ENCODE peak calls at places on chromosomes 11 and 22, in nine cellular contexts. F is cardiac muscle cell, Q is MCF 10A, E is lower lobe of right lung, R is AG09309, J is heart left ventricle, Z is fibroblast of lung, N is osteocyte, L is neural crest cell. W is an unnamed sample.

GRCh38 chr22:37079668-37080171 is 28.2 kb downstream of the KCTD17 start:
- DNase-seq in F (peak), Q (no peak), E (peak), R (no peak), J (no peak), Z (peak), N (no peak), L (no peak), W (no peak)

GRCh38 chr11:104154296-104154695 is 9.7 kb downstream of the PDGFD start:
- DNase-seq in F (no peak), Q (no peak), E (no peak), R (no peak), J (no peak), Z (no peak), N (no peak), L (no peak), W (no peak)

GRCh38 chr11:47000033-47000432 is 63.5 kb downstream of the CSTPP1 start:
- DNase-seq in F (peak), Q (no peak), E (no peak), R (no peak), J (no peak), Z (peak), N (no peak), L (no peak), W (no peak)

GRCh38 chr22:43562843-43563242 is 151.0 kb downstream of the MPPED1 start:
- DNase-seq in F (no peak), Q (no peak), E (no peak), R (no peak), J (no peak), Z (no peak), N (no peak), L (no peak), W (no peak)

GRCh38 chr11:109062445-109062844 is 359.5 kb upstream of the C11orf87 start:
- DNase-seq in F (peak), Q (no peak), E (no peak), R (peak), J (no peak), Z (peak), N (no peak), L (no peak), W (no peak)

GRCh38 chr11:47177229-47177845 is 658 bp upstream of the ARFGAP2 start:
- DNase-seq in F (peak), Q (peak), E (peak), R (peak), J (peak), Z (peak), N (no peak), L (no peak), W (no peak)

GRCh38 chr11:117361432-117361831 is 33.8 kb downstream of the CEP164 start:
- DNase-seq in F (no peak), Q (no peak), E (no peak), R (no peak), J (no peak), Z (no peak), N (no peak), L (no peak), W (no peak)

GRCh38 chr11:13667245-13667644 is 1.2 kb upstream of the FAR1 start:
- DNase-seq in F (no peak), Q (no peak), E (no peak), R (no peak), J (no peak), Z (peak), N (no peak), L (no peak), W (no peak)

GRCh38 chr22:36238348-36239149 is 778 bp downstream of the APOL2 start:
- DNase-seq in F (peak), Q (peak), E (no peak), R (no peak), J (no peak), Z (no peak), N (no peak), L (no peak), W (no peak)

GRCh38 chr11:13101836-13102574 is 92.9 kb downstream of the RASSF10 start:
- DNase-seq in F (no peak), Q (no peak), E (no peak), R (no peak), J (no peak), Z (no peak), N (no peak), L (no peak), W (no peak)

GRCh38 chr11:119155733-119156492 is 7.1 kb downstream of the ABCG4 start:
- DNase-seq in F (no peak), Q (peak), E (no peak), R (no peak), J (no peak), Z (no peak), N (no peak), L (no peak), W (no peak)

GRCh38 chr11:2577071-2578005 is 122.5 kb downstream of the KCNQ1OT1 start:
- DNase-seq in F (no peak), Q (no peak), E (peak), R (no peak), J (peak), Z (no peak), N (no peak), L (no peak), W (no peak)

GRCh38 chr11:131924446-131925240 is 554.2 kb downstream of the NTM start:
- DNase-seq in F (peak), Q (no peak), E (no peak), R (no peak), J (no peak), Z (peak), N (no peak), L (no peak), W (no peak)

GRCh38 chr11:46044601-46045000 is 76.7 kb downstream of the PHF21A start:
- DNase-seq in F (no peak), Q (no peak), E (no peak), R (no peak), J (no peak), Z (no peak), N (no peak), L (no peak), W (no peak)

GRCh38 chr11:118215765-118216164 is 9.0 kb downstream of the JAML start:
- DNase-seq in F (no peak), Q (no peak), E (no peak), R (no peak), J (no peak), Z (no peak), N (no peak), L (no peak), W (no peak)

GRCh38 chr11:61509058-61510029 is 795 bp downstream of the LRRC10B start:
- DNase-seq in F (peak), Q (no peak), E (peak), R (peak), J (peak), Z (peak), N (no peak), L (peak), W (peak)

GRCh38 chr11:12066056-12066798 is 44.2 kb upstream of the MICAL2 start:
- DNase-seq in F (peak), Q (peak), E (no peak), R (peak), J (no peak), Z (peak), N (no peak), L (no peak), W (peak)

GRCh38 chr11:130817608-130817944 is 98.7 kb downstream of the SNX19 start:
- DNase-seq in F (peak), Q (peak), E (no peak), R (peak), J (no peak), Z (peak), N (no peak), L (no peak), W (peak)

GRCh38 chr11:122751298-122752070 is 86.8 kb upstream of the CRTAM start:
- DNase-seq in F (no peak), Q (peak), E (no peak), R (no peak), J (no peak), Z (peak), N (no peak), L (no peak), W (no peak)

GRCh38 chr11:128522063-128522942 is 65.1 kb downstream of the ETS1 start:
- DNase-seq in F (peak), Q (peak), E (peak), R (peak), J (peak), Z (peak), N (peak), L (peak), W (peak)

GRCh38 chr11:78138694-78139421 is 568 bp downstream of the ALG8 start:
- DNase-seq in F (peak), Q (peak), E (no peak), R (no peak), J (no peak), Z (peak), N (no peak), L (no peak), W (peak)

GRCh38 chr22:19052941-19053551 is 69.2 kb downstream of the DGCR2 start:
- DNase-seq in F (no peak), Q (no peak), E (peak), R (no peak), J (peak), Z (no peak), N (no peak), L (no peak), W (no peak)

GRCh38 chr11:120228794-120229384 is 11.1 kb upstream of the POU2F3 start:
- DNase-seq in F (no peak), Q (no peak), E (no peak), R (no peak), J (peak), Z (no peak), N (no peak), L (no peak), W (no peak)
- TF ChIP-seq CTCF in F (no peak), Q (no peak), E (no peak), R (peak), J (no peak), Z (peak), N (no peak), L (peak), W (peak)

DNA sequence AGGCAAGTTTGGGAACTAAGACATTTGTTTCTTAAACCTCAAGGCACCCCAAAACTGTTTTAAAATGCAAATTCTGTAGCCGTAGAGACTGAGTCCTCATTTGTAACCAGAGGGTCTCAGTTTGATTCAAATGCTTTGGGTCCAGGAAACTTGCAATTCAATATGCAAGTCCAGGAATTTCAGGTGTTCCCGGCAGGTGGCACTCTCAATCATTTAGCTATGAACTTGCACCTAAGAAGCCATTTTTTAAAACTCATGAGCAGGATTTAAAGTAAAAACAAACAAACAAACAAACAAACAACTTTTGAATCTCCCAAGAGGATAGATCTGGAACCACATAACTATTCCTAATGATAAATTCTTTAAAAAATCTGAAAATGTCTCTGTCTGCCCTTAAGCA is 8.7 kb upstream of the ABTB2 start:
- DNase-seq in F (no peak), Q (peak), E (peak), R (no peak), J (no peak), Z (no peak), N (no peak), L (no peak), W (no peak)
- TF ChIP-seq CTCF in F (peak), Q (peak), E (peak), R (peak), J (peak), Z (no peak), N (no peak), L (peak), W (peak)

GRCh38 chr22:20567993-20568417 is 60.6 kb downstream of the MED15 start:
- DNase-seq in F (peak), Q (peak), E (no peak), R (no peak), J (no peak), Z (no peak), N (no peak), L (no peak), W (no peak)
- TF ChIP-seq CTCF in F (peak), Q (peak), E (peak), R (peak), J (no peak), Z (peak), N (peak), L (peak), W (peak)

GRCh38 chr22:30806391-30806861 is 111.8 kb downstream of the OSBP2 start:
- DNase-seq in F (peak), Q (peak), E (no peak), R (no peak), J (no peak), Z (peak), N (no peak), L (no peak), W (peak)

GRCh38 chr22:30803679-30804078 is 109.0 kb downstream of the OSBP2 start:
- DNase-seq in F (no peak), Q (no peak), E (no peak), R (no peak), J (no peak), Z (no peak), N (no peak), L (no peak), W (no peak)

GRCh38 chr22:30804626-30805025 is 110.0 kb downstream of the OSBP2 start:
- DNase-seq in F (no peak), Q (no peak), E (no peak), R (no peak), J (no peak), Z (peak), N (no peak), L (no peak), W (no peak)

GRCh38 chr22:30801695-30802094 is 107.0 kb downstream of the OSBP2 start:
- DNase-seq in F (no peak), Q (no peak), E (no peak), R (no peak), J (no peak), Z (no peak), N (no peak), L (no peak), W (no peak)

GRCh38 chr22:30802202-30803166 is 107.8 kb downstream of the OSBP2 start:
- DNase-seq in F (peak), Q (peak), E (peak), R (peak), J (peak), Z (peak), N (peak), L (peak), W (peak)
- TF ChIP-seq CTCF in F (peak), Q (no peak), E (peak), R (no peak), J (peak), Z (no peak), N (peak), L (peak), W (peak)

DNA sequence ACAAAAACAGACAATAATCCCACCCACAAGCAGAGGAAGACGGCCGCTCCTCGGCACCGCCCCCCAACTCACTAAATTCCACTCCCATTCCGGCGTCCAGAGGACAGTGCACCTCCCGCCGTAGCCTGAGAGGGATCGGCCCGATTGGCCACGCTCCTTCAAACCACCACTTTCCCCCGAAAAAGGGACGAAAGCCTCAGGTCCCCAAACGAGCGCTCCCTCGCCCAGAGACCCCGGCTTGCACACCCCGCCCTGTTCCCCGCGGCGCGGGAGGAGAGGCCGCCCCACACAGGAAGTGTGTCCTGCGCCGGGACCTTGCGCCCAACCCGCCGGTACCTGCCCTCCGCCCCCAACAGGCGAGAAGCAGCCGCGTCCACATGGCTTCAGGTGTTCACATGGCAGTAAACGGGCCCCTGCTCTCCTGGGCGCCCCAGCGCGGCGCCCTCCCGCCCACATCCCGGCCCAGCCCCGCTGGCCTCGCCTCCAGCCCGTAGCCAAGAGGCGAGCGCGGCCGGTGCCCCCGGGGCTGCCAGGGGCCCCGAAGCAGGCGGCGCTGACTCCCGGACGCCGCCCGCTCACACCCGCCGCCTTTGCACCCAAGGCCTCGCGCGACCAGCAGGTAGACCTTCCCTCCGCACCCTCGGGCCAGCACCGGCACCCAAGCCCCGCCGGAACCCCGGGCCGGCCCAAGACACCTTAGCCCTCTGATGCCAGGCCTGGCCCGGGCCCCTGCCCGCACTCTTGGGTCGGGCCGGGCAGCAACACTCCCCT is 861 bp downstream of the TCF20 start:
- DNase-seq in F (peak), Q (peak), E (peak), R (no peak), J (peak), Z (no peak), N (no peak), L (peak), W (no peak)
- TF ChIP-seq CTCF in F (no peak), Q (peak), E (no peak), R (no peak), J (no peak), Z (no peak), N (no peak), L (peak), W (peak)

GRCh38 chr11:65917434-65918210 is 1.2 kb downstream of the C11orf68 start:
- DNase-seq in F (no peak), Q (no peak), E (no peak), R (no peak), J (no peak), Z (no peak), N (no peak), L (no peak), W (no peak)

GRCh38 chr11:65919151-65920034 is at the start of gene DRAP1:
- DNase-seq in F (peak), Q (peak), E (peak), R (peak), J (peak), Z (peak), N (peak), L (peak), W (peak)

GRCh38 chr11:65917077-65917433 is 1.8 kb downstream of the C11orf68 start:
- DNase-seq in F (no peak), Q (no peak), E (no peak), R (no peak), J (no peak), Z (no peak), N (no peak), L (no peak), W (no peak)

GRCh38 chr11:65920035-65920802 is 993 bp downstream of the DRAP1 start:
- DNase-seq in F (no peak), Q (no peak), E (no peak), R (no peak), J (no peak), Z (no peak), N (no peak), L (no peak), W (no peak)

GRCh38 chr11:65918211-65919150 is at the start of gene C11orf68:
- DNase-seq in F (peak), Q (peak), E (no peak), R (no peak), J (no peak), Z (no peak), N (no peak), L (no peak), W (peak)
- TF ChIP-seq CTCF in F (no peak), Q (no peak), E (no peak), R (no peak), J (no peak), Z (no peak), N (no peak), L (no peak), W (no peak)

GRCh38 chr11:57202282-57202681 is 20.5 kb downstream of the LRRC55 start:
- DNase-seq in F (no peak), Q (no peak), E (no peak), R (no peak), J (no peak), Z (no peak), N (no peak), L (no peak), W (no peak)

GRCh38 chr11:57203359-57203758 is 21.6 kb downstream of the LRRC55 start:
- DNase-seq in F (peak), Q (no peak), E (no peak), R (no peak), J (peak), Z (no peak), N (no peak), L (no peak), W (no peak)

GRCh38 chr11:57207160-57207559 is 25.4 kb downstream of the LRRC55 start:
- DNase-seq in F (no peak), Q (no peak), E (no peak), R (no peak), J (no peak), Z (no peak), N (no peak), L (no peak), W (no peak)

GRCh38 chr11:57203882-57204281 is 22.1 kb downstream of the LRRC55 start:
- DNase-seq in F (no peak), Q (no peak), E (no peak), R (no peak), J (no peak), Z (no peak), N (no peak), L (no peak), W (no peak)

DNA sequence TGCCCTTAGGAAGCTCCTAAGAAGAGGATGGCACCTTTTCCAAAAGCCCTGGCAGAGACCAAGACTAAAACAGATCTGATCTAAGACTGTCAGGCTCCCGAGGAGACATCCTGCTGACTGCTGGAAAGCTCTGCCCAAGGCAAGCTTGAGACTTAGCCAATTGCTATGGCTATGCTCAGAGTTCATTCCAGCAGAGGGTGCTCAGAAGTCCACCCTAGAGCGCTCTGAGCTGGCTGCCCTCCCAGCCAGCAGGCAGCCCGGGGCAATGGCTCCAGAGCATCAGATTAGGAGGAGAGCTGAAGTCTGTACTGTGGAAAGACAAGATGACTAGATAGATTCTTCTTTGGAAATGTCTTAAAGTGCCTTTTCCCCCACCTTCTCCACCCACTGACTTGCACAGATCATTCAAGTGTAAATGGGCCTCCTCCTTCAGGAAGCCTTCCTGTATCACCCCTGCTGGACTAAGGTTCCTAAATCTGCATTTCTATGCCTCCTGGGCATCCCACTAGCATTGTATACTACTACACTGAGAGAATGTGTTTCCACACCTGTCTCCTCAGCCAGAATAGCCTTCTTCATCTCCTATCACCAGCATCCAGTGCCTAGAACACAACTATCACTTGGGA is 23.4 kb downstream of the LRRC55 start:
- DNase-seq in F (peak), Q (peak), E (no peak), R (peak), J (no peak), Z (peak), N (no peak), L (no peak), W (peak)
- TF ChIP-seq CTCF in F (peak), Q (no peak), E (peak), R (peak), J (no peak), Z (peak), N (no peak), L (no peak), W (peak)

GRCh38 chr22:33034753-33035152 is 23.4 kb downstream of the SYN3 start:
- DNase-seq in F (no peak), Q (no peak), E (no peak), R (no peak), J (no peak), Z (no peak), N (peak), L (no peak), W (no peak)

GRCh38 chr22:33038131-33038772 is 19.9 kb downstream of the SYN3 start:
- DNase-seq in F (peak), Q (peak), E (no peak), R (no peak), J (no peak), Z (no peak), N (no peak), L (no peak), W (no peak)

GRCh38 chr22:33035276-33035863 is 22.8 kb downstream of the SYN3 start:
- DNase-seq in F (no peak), Q (peak), E (no peak), R (no peak), J (no peak), Z (no peak), N (peak), L (no peak), W (no peak)

GRCh38 chr22:33036881-33037280 is 21.3 kb downstream of the SYN3 start:
- DNase-seq in F (no peak), Q (no peak), E (no peak), R (no peak), J (no peak), Z (no peak), N (no peak), L (no peak), W (no peak)

DNA sequence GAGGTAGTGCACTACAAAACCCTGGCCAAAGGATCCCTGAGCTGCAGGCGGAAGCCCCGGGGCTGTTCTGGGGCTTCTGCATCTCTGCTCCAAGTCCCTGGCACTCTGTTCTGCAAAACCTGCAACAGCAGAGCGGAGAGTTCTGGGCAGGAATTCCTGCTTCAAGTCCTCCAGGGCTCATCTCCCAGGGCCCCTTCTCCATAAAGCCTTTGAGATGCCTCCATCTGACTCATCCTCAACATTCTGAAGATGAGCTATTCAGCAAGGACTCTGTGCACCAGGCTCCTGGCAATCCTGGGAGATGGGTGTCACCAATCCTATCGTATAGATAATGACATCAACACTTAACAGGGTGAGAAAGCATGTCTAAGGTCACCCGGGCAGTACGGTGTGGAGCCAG is 19.3 kb downstream of the SYN3 start:
- DNase-seq in F (no peak), Q (no peak), E (no peak), R (no peak), J (no peak), Z (no peak), N (no peak), L (no peak), W (no peak)
- TF ChIP-seq CTCF in F (no peak), Q (no peak), E (no peak), R (no peak), J (no peak), Z (no peak), N (no peak), L (no peak), W (no peak)